ENCODE peak calls at places on chromosomes 3 and 15, in eight cellular contexts. P, Y, E, K, S, O, A and W are unnamed samples.

GRCh38 chr15:75891895-75892294 is 11.8 kb upstream of the FBXO22 start:
- DNase-seq in P (peak; percentile 70), Y (peak; percentile 45), E (peak; percentile 77), K (no peak), S (no peak), O (no peak), A (no peak), W (no peak)

GRCh38 chr3:45407634-45408033 is 19.3 kb downstream of the LARS2 start:
- DNase-seq in P (no peak), Y (no peak), E (no peak), K (no peak), S (no peak), O (no peak), A (no peak), W (no peak)

GRCh38 chr3:138923531-138923994 is 23.4 kb downstream of the FOXL2 start:
- DNase-seq in P (peak; percentile 78), Y (peak; percentile 89), E (peak; percentile 67), K (peak; percentile 94), S (peak; percentile 79), O (peak; percentile 75), A (peak; percentile 39), W (peak; percentile 90)

GRCh38 chr15:31502541-31503229 is 176.1 kb downstream of the KLF13 start:
- DNase-seq in P (no peak), Y (no peak), E (no peak), K (no peak), S (no peak), O (no peak), A (no peak), W (no peak)

GRCh38 chr3:56855856-56856538 is 54.2 kb upstream of the ARHGEF3 start:
- DNase-seq in P (no peak), Y (peak; percentile 19), E (no peak), K (peak; percentile 54), S (no peak), O (no peak), A (no peak), W (no peak)

GRCh38 chr15:68384451-68385239 is 47.3 kb downstream of the ITGA11 start:
- DNase-seq in P (peak; percentile 81), Y (peak; percentile 74), E (peak; percentile 55), K (peak; percentile 37), S (no peak), O (no peak), A (no peak), W (no peak)

GRCh38 chr15:89693696-89694095 is 3.1 kb downstream of the WDR93 start:
- DNase-seq in P (no peak), Y (no peak), E (no peak), K (no peak), S (no peak), O (no peak), A (no peak), W (no peak)

GRCh38 chr15:40766906-40767837 is 2.6 kb upstream of the C15orf62 start:
- DNase-seq in P (no peak), Y (no peak), E (no peak), K (no peak), S (no peak), O (no peak), A (no peak), W (no peak)

GRCh38 chr3:125351814-125352456 is 23.2 kb downstream of the ZNF148 start:
- DNase-seq in P (peak; percentile 43), Y (no peak), E (no peak), K (no peak), S (no peak), O (no peak), A (no peak), W (no peak)

GRCh38 chr3:125350597-125350996 is 24.5 kb downstream of the ZNF148 start:
- DNase-seq in P (no peak), Y (no peak), E (no peak), K (no peak), S (no peak), O (no peak), A (no peak), W (no peak)

GRCh38 chr3:125353128-125353527 is 22.0 kb downstream of the ZNF148 start:
- DNase-seq in P (no peak), Y (no peak), E (no peak), K (no peak), S (no peak), O (no peak), A (no peak), W (no peak)

GRCh38 chr3:125349556-125350165 is 25.5 kb downstream of the ZNF148 start:
- DNase-seq in P (no peak), Y (no peak), E (no peak), K (no peak), S (no peak), O (no peak), A (no peak), W (no peak)

DNA sequence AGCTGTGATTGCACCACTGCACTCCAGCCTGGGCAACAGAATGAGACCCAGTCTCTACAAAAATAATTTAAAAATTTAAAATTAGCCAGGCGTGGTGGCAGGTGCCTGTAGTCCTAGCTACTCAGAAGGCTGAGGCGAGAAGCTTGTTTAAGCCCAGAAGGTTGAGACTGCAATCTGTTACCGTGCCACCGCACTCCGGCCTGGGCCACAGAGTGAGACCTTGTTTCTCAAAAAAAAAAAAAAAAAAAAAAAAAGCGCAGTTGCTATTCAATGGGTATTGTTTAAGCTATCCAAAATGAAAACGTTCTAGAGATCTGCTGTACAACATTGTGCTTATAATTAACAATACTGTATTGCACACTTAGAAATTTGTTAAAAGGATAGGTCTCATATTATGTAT is 24.0 kb downstream of the ZNF148 start:
- DNase-seq in P (no peak), Y (no peak), E (no peak), K (no peak), S (no peak), O (no peak), A (no peak), W (no peak)
- H3K9me3 ChIP-seq in P (no peaks in the 10 kb centered on the region), Y (no peaks in the 10 kb centered on the region), E (no peaks in the 10 kb centered on the region), K (no peaks in the 10 kb centered on the region), S (no peaks in the 10 kb centered on the region), O (no peaks in the 10 kb centered on the region), A (no peaks in the 10 kb centered on the region), W (no peaks in the 10 kb centered on the region)

GRCh38 chr3:16316847-16317560 is 52.0 kb downstream of the OXNAD1 start:
- DNase-seq in P (no peak), Y (no peak), E (no peak), K (no peak), S (no peak), O (no peak), A (no peak), W (no peak)

GRCh38 chr3:16315623-16316022 is 50.6 kb downstream of the OXNAD1 start:
- DNase-seq in P (no peak), Y (no peak), E (no peak), K (no peak), S (no peak), O (no peak), A (no peak), W (no peak)

GRCh38 chr3:16316396-16316795 is 51.4 kb downstream of the OXNAD1 start:
- DNase-seq in P (no peak), Y (no peak), E (no peak), K (no peak), S (no peak), O (no peak), A (no peak), W (no peak)

GRCh38 chr3:16311960-16312451 is 47.0 kb downstream of the OXNAD1 start:
- DNase-seq in P (peak; percentile 88), Y (no peak), E (no peak), K (peak; percentile 77), S (peak; percentile 78), O (no peak), A (no peak), W (peak; percentile 58)

DNA sequence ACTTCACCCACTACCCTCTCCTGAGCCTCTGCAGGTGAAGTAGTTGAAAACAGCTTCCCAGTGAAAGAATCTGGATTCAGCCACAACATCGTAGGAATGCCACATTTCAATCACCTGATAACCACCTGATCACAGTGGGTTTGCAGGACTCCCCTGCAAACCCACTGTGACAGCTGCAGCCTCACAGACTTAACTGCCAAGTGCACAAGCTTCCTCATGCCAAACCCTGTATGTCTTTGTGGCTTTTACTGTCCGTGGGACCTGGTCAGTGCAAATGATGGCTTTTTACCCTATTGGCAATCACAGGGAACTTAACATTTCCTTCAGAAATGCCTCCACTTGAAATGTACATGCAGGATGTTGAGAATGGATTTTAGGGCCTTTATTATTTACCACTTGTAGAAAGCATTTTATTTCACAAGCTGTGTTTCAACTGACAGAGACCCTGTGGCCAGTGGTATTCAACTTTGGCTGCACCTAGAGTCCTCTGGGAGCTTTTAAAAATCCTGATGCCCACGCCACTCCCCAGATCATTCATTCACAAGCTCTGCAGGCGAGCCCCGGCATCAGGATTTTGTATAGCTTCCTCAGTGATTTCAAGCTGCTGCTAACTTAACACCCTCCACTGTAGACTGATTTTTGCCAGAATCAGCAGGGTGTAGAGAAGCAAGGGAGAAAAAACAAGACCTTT is 49.1 kb downstream of the OXNAD1 start:
- DNase-seq in P (no peak), Y (no peak), E (no peak), K (no peak), S (no peak), O (no peak), A (no peak), W (no peak)
- H3K4me3 ChIP-seq in P (no peak overlapping the region), Y (no peak overlapping the region), E (no peak overlapping the region), K (no peak overlapping the region), S (peak overlapping the region; percentile 11), O (no peak overlapping the region), A (no peak overlapping the region), W (no peak overlapping the region)

GRCh38 chr3:10356461-10356897 is 35.6 kb upstream of the SEC13 start:
- DNase-seq in P (no peak), Y (no peak), E (no peak), K (no peak), S (no peak), O (no peak), A (no peak), W (no peak)

GRCh38 chr3:10352146-10352911 is 31.4 kb upstream of the SEC13 start:
- DNase-seq in P (no peak), Y (peak; percentile 66), E (peak; percentile 86), K (no peak), S (no peak), O (no peak), A (no peak), W (no peak)

GRCh38 chr3:10353661-10354372 is 32.9 kb upstream of the SEC13 start:
- DNase-seq in P (no peak), Y (no peak), E (no peak), K (no peak), S (no peak), O (no peak), A (no peak), W (no peak)

GRCh38 chr3:10353160-10353559 is 32.2 kb upstream of the SEC13 start:
- DNase-seq in P (no peak), Y (no peak), E (no peak), K (no peak), S (no peak), O (no peak), A (no peak), W (no peak)

GRCh38 chr3:10354373-10355015 is 33.6 kb upstream of the SEC13 start:
- DNase-seq in P (no peak), Y (no peak), E (no peak), K (no peak), S (no peak), O (no peak), A (no peak), W (no peak)
- H3K27ac ChIP-seq in P (no peak overlapping the region), Y (no peak overlapping the region), E (no peak overlapping the region), K (no peak overlapping the region), S (no peak overlapping the region), O (no peak overlapping the region), A (no peak overlapping the region), W (no peak overlapping the region)

DNA sequence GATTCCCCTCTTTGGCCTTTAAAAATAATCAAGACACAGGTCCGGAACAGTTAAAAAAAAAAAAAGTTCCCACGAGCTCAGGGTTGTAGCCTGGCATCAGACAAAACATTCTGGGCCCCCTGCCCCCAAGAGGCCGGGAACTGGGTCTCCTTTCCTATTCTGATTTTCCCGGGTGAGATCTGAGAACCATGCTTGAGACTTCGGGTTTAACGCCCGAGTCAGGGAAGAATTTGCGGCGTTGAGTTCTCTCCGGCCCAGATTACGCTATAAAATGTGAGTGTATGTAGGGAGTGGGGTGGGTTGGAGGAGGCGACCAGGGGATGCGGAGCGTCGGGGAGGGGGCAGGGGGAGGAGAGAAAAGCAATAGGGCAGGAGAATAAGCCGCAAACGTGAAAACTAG is 2.6 kb downstream of the ZIC1 start:
- DNase-seq in P (no peak), Y (no peak), E (no peak), K (no peak), S (no peak), O (no peak), A (no peak), W (no peak)
- H3K9me3 ChIP-seq in P (peaks cover 26% of the 10 kb centered on the region), Y (no peaks in the 10 kb centered on the region), E (peaks cover 14% of the 10 kb centered on the region), K (no peaks in the 10 kb centered on the region), S (no peaks in the 10 kb centered on the region), O (no peaks in the 10 kb centered on the region), A (no peaks in the 10 kb centered on the region), W (no peaks in the 10 kb centered on the region)